ENCODE peak calls at places on chromosome 13, in eight cellular contexts. H is astrocyte of the spinal cord, T is AG10803, S is fibroblast of villous mesenchyme, D is foreskin fibroblast, U is SK-N-SH, F is fibroblast of the aortic adventitia, Z is cardiac fibroblast. K is an unnamed sample.

GRCh38 chr13:99087130-99087953 is 109.5 kb upstream of the DOCK9 start:
- DNase-seq in Z (peak), H (peak), D (peak), U (peak), S (peak), T (peak), F (peak), K (peak)

GRCh38 chr13:22454586-22454985 is 726.2 kb upstream of the SGCG start:
- DNase-seq in S (peak), F (no peak), D (no peak), H (peak), Z (no peak), U (no peak), T (no peak), K (no peak)

GRCh38 chr13:35833571-35834305 is 297.4 kb downstream of the DCLK1 start:
- DNase-seq in H (no peak), D (no peak), S (no peak), Z (no peak), T (no peak), F (no peak), U (no peak), K (no peak)

GRCh38 chr13:103184413-103184812 is 118.2 kb upstream of the SLC10A2 start:
- DNase-seq in D (no peak), F (no peak), H (no peak), S (no peak), Z (no peak), T (no peak), U (no peak), K (no peak)

GRCh38 chr13:79593611-79594275 is 112.8 kb downstream of the NDFIP2 start:
- DNase-seq in D (peak), Z (peak), T (peak), F (peak), U (peak), H (peak), S (no peak), K (no peak)

GRCh38 chr13:88068975-88069374 is 397.8 kb downstream of the SLITRK5 start:
- DNase-seq in T (no peak), F (no peak), S (no peak), U (no peak), Z (no peak), H (no peak), D (no peak), K (peak)

GRCh38 chr13:59641261-59641660 is 522.5 kb downstream of the DIAPH3 start:
- DNase-seq in H (no peak), U (no peak), F (no peak), D (no peak), T (no peak), S (no peak), Z (no peak), K (no peak)

GRCh38 chr13:26468203-26468602 is 89.3 kb upstream of the WASF3 start:
- DNase-seq in U (no peak), Z (no peak), H (no peak), F (no peak), T (no peak), D (no peak), S (no peak), K (no peak)

GRCh38 chr13:75196112-75196855 is 285.7 kb downstream of the TBC1D4 start:
- DNase-seq in F (no peak), Z (peak), H (peak), D (peak), T (peak), S (peak), U (no peak), K (no peak)

GRCh38 chr13:32164622-32165268 is 133.2 kb downstream of the FRY start:
- DNase-seq in Z (peak), U (peak), S (peak), D (peak), H (peak), T (peak), F (peak), K (peak)

GRCh38 chr13:88074794-88075509 is 403.8 kb downstream of the SLITRK5 start:
- DNase-seq in T (peak), U (no peak), S (no peak), Z (no peak), H (no peak), D (no peak), F (no peak), K (no peak)

GRCh38 chr13:35157143-35157755 is 215.2 kb downstream of the NBEA start:
- DNase-seq in S (peak), H (peak), F (peak), T (peak), U (peak), Z (peak), D (peak), K (peak)

GRCh38 chr13:112831196-112831595 is 137.8 kb upstream of the MCF2L start:
- DNase-seq in D (no peak), S (no peak), U (no peak), Z (no peak), F (no peak), H (no peak), T (no peak), K (no peak)

GRCh38 chr13:100240109-100240779 is 151.4 kb downstream of the PCCA start:
- DNase-seq in T (no peak), Z (no peak), F (no peak), U (no peak), S (no peak), D (no peak), H (no peak), K (no peak)

GRCh38 chr13:70253834-70254233 is 145.6 kb upstream of the KLHL1 start:
- DNase-seq in T (no peak), S (no peak), H (peak), Z (peak), D (no peak), F (no peak), U (no peak), K (peak)

GRCh38 chr13:113914333-113915011 is 50.6 kb upstream of the GAS6 start:
- DNase-seq in F (no peak), U (no peak), T (no peak), Z (no peak), H (no peak), D (no peak), S (no peak), K (no peak)

GRCh38 chr13:98466634-98467236 is 110.2 kb downstream of the STK24 start:
- DNase-seq in S (peak), D (peak), U (peak), Z (peak), F (peak), H (peak), T (peak), K (peak)

GRCh38 chr13:19597523-19597922 is 35.9 kb upstream of the MPHOSPH8 start:
- DNase-seq in S (peak), Z (no peak), U (no peak), D (peak), T (peak), F (peak), H (peak), K (no peak)

GRCh38 chr13:41250993-41251392 is 12.4 kb downstream of the MTRF1 start:
- DNase-seq in Z (no peak), H (no peak), F (no peak), S (no peak), T (no peak), U (no peak), D (no peak), K (no peak)

GRCh38 chr13:35926859-35927530 is 204.2 kb downstream of the DCLK1 start:
- DNase-seq in Z (peak), U (no peak), F (peak), S (peak), D (peak), H (no peak), T (peak), K (no peak)

GRCh38 chr13:73993661-73994060 is 140.5 kb downstream of the KLF12 start:
- DNase-seq in U (no peak), Z (no peak), D (no peak), T (no peak), H (no peak), S (no peak), F (no peak), K (no peak)

GRCh38 chr13:22278336-22278929 is 607.6 kb downstream of the FGF9 start:
- DNase-seq in T (peak), F (peak), Z (peak), H (no peak), S (peak), U (peak), D (no peak), K (no peak)

GRCh38 chr13:73754727-73755292 is 379.4 kb downstream of the KLF12 start:
- DNase-seq in Z (peak), S (peak), F (peak), D (peak), T (peak), U (peak), H (peak), K (peak)

GRCh38 chr13:91609353-91609752 is 210.9 kb downstream of the GPC5 start:
- DNase-seq in D (no peak), S (no peak), T (no peak), U (peak), H (peak), Z (peak), F (peak), K (peak)

GRCh38 chr13:74570834-74571233 is 436.6 kb upstream of the KLF12 start:
- DNase-seq in T (peak), U (no peak), S (peak), F (peak), Z (no peak), D (peak), H (peak), K (no peak)

GRCh38 chr13:111006508-111007031 is 91.7 kb upstream of the ANKRD10 start:
- DNase-seq in S (peak), D (peak), U (no peak), H (peak), Z (peak), T (peak), F (peak), K (no peak)

GRCh38 chr13:113542751-113543424 is 41.7 kb upstream of the TFDP1 start:
- DNase-seq in D (no peak), H (no peak), F (no peak), Z (no peak), U (no peak), S (no peak), T (no peak), K (no peak)

GRCh38 chr13:80096383-80096782 is 244.5 kb downstream of the SPRY2 start:
- DNase-seq in Z (peak), S (no peak), T (peak), F (no peak), U (no peak), H (no peak), D (no peak), K (no peak)

GRCh38 chr13:44715287-44716224 is 139.4 kb upstream of the TSC22D1 start:
- DNase-seq in U (peak), S (peak), D (peak), T (peak), H (peak), F (peak), Z (peak), K (peak)

GRCh38 chr13:106083620-106084350 is 451.7 kb downstream of the EFNB2 start:
- DNase-seq in S (peak), H (peak), Z (peak), D (peak), F (peak), U (peak), T (peak), K (peak)

GRCh38 chr13:106691251-106691650 is 123.3 kb upstream of the ARGLU1 start:
- DNase-seq in T (no peak), Z (no peak), S (no peak), H (no peak), F (no peak), U (no peak), D (no peak), K (no peak)

GRCh38 chr13:99384468-99384867 is 77.3 kb upstream of the GPR183 start:
- DNase-seq in T (no peak), S (no peak), U (no peak), H (no peak), F (no peak), Z (no peak), D (no peak), K (no peak)

GRCh38 chr13:87582399-87582798 is 88.8 kb upstream of the SLITRK5 start:
- DNase-seq in H (no peak), U (no peak), S (no peak), D (no peak), Z (no peak), F (no peak), T (no peak), K (no peak)

GRCh38 chr13:35512271-35512920 is 35.9 kb upstream of the MAB21L1 start:
- DNase-seq in Z (peak), D (peak), H (peak), F (peak), S (peak), U (no peak), T (peak), K (no peak)

GRCh38 chr13:21734961-21735360 is 64.1 kb downstream of the FGF9 start:
- DNase-seq in T (no peak), Z (no peak), U (no peak), H (no peak), F (no peak), D (no peak), S (no peak), K (no peak)

GRCh38 chr13:42720116-42720857 is 61.1 kb upstream of the FAM216B start:
- DNase-seq in S (peak), H (peak), F (peak), Z (peak), U (no peak), T (peak), D (peak), K (peak)

GRCh38 chr13:75479102-75479501 is 2.9 kb downstream of the TBC1D4 start:
- DNase-seq in T (no peak), U (no peak), F (no peak), S (peak), H (no peak), Z (no peak), D (no peak), K (no peak)

GRCh38 chr13:107361666-107362065 is 793.7 kb upstream of the ARGLU1 start:
- DNase-seq in S (no peak), H (no peak), T (no peak), U (no peak), F (peak), Z (peak), D (no peak), K (no peak)

GRCh38 chr13:64377606-64378005 is 2852.5 kb downstream of the PCDH9 start:
- DNase-seq in D (no peak), F (no peak), S (no peak), T (no peak), Z (no peak), U (no peak), H (no peak), K (no peak)

GRCh38 chr13:96967248-96967745 is 27.0 kb downstream of the OXGR1 start:
- DNase-seq in U (no peak), D (no peak), Z (no peak), H (no peak), T (no peak), F (peak), S (peak), K (peak)
- H3K4me3 ChIP-seq in U (no peak), D (no peak), Z (no peak), H (no peak), T (no peak), F (no peak), S (no peak), K (peak)

DNA sequence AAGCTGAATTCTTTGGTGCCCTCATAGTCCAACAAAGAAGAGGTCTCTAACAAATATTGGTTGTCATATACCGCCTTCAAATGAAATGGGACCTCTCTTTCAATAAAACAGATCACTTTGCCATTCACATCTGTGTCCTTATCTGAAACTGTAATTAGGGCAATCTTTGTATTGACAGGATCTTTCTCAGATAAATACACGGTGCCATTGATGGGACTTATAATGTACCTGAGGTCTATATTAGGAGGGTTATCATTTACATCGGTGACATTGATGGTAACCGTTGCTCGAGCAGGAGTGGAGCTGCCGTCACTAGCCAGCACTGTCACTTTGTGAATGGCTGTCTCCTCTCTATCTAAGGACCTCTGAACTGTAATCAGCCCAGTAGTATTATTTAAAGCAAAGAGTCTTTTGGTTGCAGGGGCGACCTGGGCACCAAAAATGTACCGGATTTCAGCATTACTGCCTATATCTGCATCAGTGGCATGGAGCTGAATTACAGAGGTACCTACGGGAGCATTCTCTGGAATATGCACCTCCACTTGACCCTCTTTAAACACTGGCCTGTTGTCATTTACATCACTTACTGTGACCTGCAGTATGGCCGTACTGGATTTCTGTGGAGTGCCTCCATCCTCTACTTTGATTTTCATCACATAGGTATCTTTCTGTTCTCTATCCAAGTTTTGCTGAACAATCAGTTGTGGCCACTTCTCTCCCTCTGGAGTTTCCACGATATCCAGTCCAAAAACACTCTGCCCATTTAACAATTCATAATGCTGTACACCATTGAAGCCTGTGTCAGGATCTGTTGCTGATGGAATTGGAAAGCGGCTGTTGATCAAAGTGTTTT is 2.8 kb downstream of the PCDH9 start:
- DNase-seq in Z (no peak), U (no peak), T (no peak), D (no peak), F (no peak), H (no peak), S (no peak), K (no peak)
- H3K4me3 ChIP-seq in Z (no peak), U (no peak), T (no peak), D (no peak), F (peak), H (peak), S (no peak), K (peak)

GRCh38 chr13:77579971-77580370 is 44.5 kb downstream of the SCEL start:
- DNase-seq in U (no peak), S (no peak), Z (no peak), H (no peak), D (no peak), T (no peak), F (no peak), K (no peak)
- H3K4me3 ChIP-seq in U (no peak), S (no peak), Z (no peak), H (no peak), D (no peak), T (no peak), F (no peak), K (no peak)

DNA sequence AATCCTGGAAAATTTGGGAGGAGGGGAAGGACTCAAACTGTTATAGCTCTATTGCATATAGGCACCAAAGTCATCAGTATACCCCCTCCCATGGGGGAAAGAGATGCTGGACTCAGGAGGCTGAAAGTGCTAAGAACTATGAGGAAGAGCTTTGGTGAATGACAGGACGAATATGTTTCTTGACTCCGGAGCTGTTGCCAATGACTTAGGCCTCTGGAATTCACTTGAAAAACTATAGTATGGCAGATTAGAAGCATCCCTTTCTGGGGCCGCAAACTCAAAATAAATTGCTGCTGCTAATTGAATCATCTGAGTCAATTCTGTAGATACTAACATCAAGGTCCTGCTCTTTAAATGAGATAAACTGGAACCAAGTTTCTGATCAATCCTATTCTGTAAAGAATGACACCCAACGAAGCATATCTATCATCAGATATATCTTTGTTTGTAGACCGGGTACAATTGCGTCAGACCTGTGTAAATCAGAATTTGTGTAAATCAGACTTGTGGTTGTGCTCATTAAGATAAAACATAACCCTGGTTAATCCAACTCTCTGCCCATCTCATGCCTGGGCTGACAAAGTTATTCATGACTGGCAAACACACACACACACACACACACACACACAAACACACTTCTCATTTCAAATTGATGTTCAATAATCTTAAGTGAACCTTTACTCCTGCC is 1793.8 kb upstream of the PCDH20 start:
- DNase-seq in H (peak), U (no peak), F (no peak), S (no peak), D (peak), Z (no peak), T (peak), K (no peak)
- H3K4me3 ChIP-seq in H (no peak), U (no peak), F (no peak), S (no peak), D (no peak), Z (no peak), T (no peak), K (no peak)

GRCh38 chr13:46181799-46182490 is at the start of gene LCP1:
- DNase-seq in Z (no peak), T (no peak), H (no peak), U (no peak), S (no peak), D (no peak), F (no peak), K (no peak)
- H3K4me3 ChIP-seq in Z (no peak), T (no peak), H (no peak), U (no peak), S (no peak), D (no peak), F (no peak), K (no peak)

GRCh38 chr13:30906411-30906990 is 430 bp downstream of the MEDAG start:
- DNase-seq in H (no peak), S (no peak), Z (peak), F (peak), U (no peak), D (no peak), T (no peak), K (no peak)
- H3K4me3 ChIP-seq in H (peak), S (peak), Z (peak), F (peak), U (no peak), D (no peak), T (peak), K (no peak)